ENCODE peak calls at places on chromosomes 3 and 15, in ten cellular contexts. C is natural killer cell; J is midbrain; K is activated naive CD8-positive, alpha-beta T cell treated with anti-CD3 and anti-CD28 coated beads, Interleukin-2, amount 50 U/mL, for 24 hours; U is upper lobe of right lung; O is amniotic epithelial cell; P is CD8-positive, alpha-beta T cell; R is H7; V is endothelial cell; S is heart left ventricle. H is an unnamed sample.

GRCh38 chr15:77144028-77144427 is 73.1 kb upstream of the TSPAN3 start:
- DNase-seq in C (no peak), J (no peak), K (no peak), U (no peak), O (peak; percentile 89), P (no peak), R (no peak), V (no peak), S (no peak), H (peak; percentile 59)

GRCh38 chr3:58383904-58384303 is 49.7 kb downstream of the PDHB start:
- DNase-seq in C (no peak), J (no peak), K (no peak), U (no peak), O (peak; percentile 100), P (no peak), R (no peak), V (no peak), S (no peak), H (peak; percentile 98)

GRCh38 chr3:159451067-159451466 is 537.6 kb upstream of the IL12A start:
- DNase-seq in C (no peak), J (no peak), K (no peak), U (no peak), O (no peak), P (no peak), R (no peak), V (no peak), S (no peak), H (no peak)

GRCh38 chr15:33994005-33994615 is 25.8 kb downstream of the CHRM5 start:
- DNase-seq in C (no peak), J (no peak), K (peak; percentile 4), U (no peak), O (peak; percentile 58), P (no peak), R (peak; percentile 28), V (peak; percentile 44), S (no peak), H (peak; percentile 43)

GRCh38 chr3:176964656-176965055 is 232.6 kb downstream of the TBL1XR1 start:
- DNase-seq in C (no peak), J (no peak), K (no peak), U (no peak), O (peak; percentile 56), P (no peak), R (no peak), V (no peak), S (no peak), H (no peak)

GRCh38 chr3:11323827-11324226 is 51.6 kb downstream of the ATG7 start:
- DNase-seq in C (no peak), J (peak; percentile 44), K (no peak), U (no peak), O (no peak), P (no peak), R (no peak), V (no peak), S (no peak), H (no peak)

GRCh38 chr3:150913174-150913922 is 8.1 kb upstream of the MINDY4B start:
- DNase-seq in C (no peak), J (no peak), K (no peak), U (no peak), O (peak; percentile 34), P (no peak), R (no peak), V (no peak), S (no peak), H (no peak)

GRCh38 chr3:146164071-146164470 is 3.1 kb upstream of the PLOD2 start:
- DNase-seq in C (no peak), J (no peak), K (no peak), U (no peak), O (no peak), P (no peak), R (no peak), V (no peak), S (no peak), H (no peak)

GRCh38 chr3:42728056-42728455 is 25.5 kb upstream of the HHATL start:
- DNase-seq in C (no peak), J (peak; percentile 54), K (no peak), U (peak; percentile 57), O (no peak), P (no peak), R (no peak), V (no peak), S (peak; percentile 77), H (no peak)

GRCh38 chr15:44537728-44538240 is 837 bp downstream of the EIF3J start:
- DNase-seq in C (no peak), J (no peak), K (peak; percentile 20), U (no peak), O (peak; percentile 42), P (peak; percentile 25), R (peak; percentile 23), V (no peak), S (no peak), H (peak; percentile 61)

GRCh38 chr15:78212546-78213424 is 21.6 kb downstream of the ACSBG1 start:
- DNase-seq in C (no peak), J (no peak), K (no peak), U (no peak), O (peak; percentile 56), P (no peak), R (peak; percentile 46), V (no peak), S (peak; percentile 79), H (peak; percentile 82)

GRCh38 chr3:165983284-165983683 is 146.1 kb upstream of the BCHE start:
- DNase-seq in C (no peak), J (no peak), K (no peak), U (no peak), O (peak; percentile 32), P (no peak), R (no peak), V (no peak), S (no peak), H (peak; percentile 3)

GRCh38 chr3:37741644-37742043 is 120.0 kb upstream of the CTDSPL start:
- DNase-seq in C (no peak), J (peak; percentile 40), K (no peak), U (peak; percentile 81), O (no peak), P (no peak), R (no peak), V (peak; percentile 13), S (peak; percentile 82), H (peak; percentile 6)

GRCh38 chr3:160003520-160004128 is 15.0 kb downstream of the IL12A start:
- DNase-seq in C (no peak), J (peak; percentile 71), K (peak; percentile 45), U (peak; percentile 77), O (peak; percentile 37), P (no peak), R (peak; percentile 65), V (peak; percentile 74), S (peak; percentile 75), H (peak; percentile 54)

GRCh38 chr3:134423153-134423552 is 48.9 kb upstream of the AMOTL2 start:
- DNase-seq in C (no peak), J (no peak), K (no peak), U (no peak), O (peak; percentile 25), P (no peak), R (peak; percentile 66), V (no peak), S (no peak), H (peak; percentile 40)

GRCh38 chr3:110518031-110518430 is 553.6 kb upstream of the NECTIN3 start:
- DNase-seq in C (no peak), J (no peak), K (no peak), U (no peak), O (no peak), P (no peak), R (no peak), V (no peak), S (no peak), H (no peak)

GRCh38 chr3:59320080-59320479 is 270.3 kb upstream of the CFAP20DC start:
- DNase-seq in C (no peak), J (no peak), K (no peak), U (no peak), O (no peak), P (no peak), R (no peak), V (no peak), S (no peak), H (no peak)

GRCh38 chr3:182632077-182632393 is 161.3 kb upstream of the ATP11B start:
- DNase-seq in C (no peak), J (no peak), K (no peak), U (no peak), O (no peak), P (no peak), R (no peak), V (no peak), S (no peak), H (no peak)

GRCh38 chr3:142000341-142000870 is 124.0 kb downstream of the ATP1B3 start:
- DNase-seq in C (no peak), J (no peak), K (no peak), U (no peak), O (no peak), P (no peak), R (no peak), V (no peak), S (no peak), H (no peak)

GRCh38 chr3:41881233-41881821 is 80.6 kb downstream of the ULK4 start:
- DNase-seq in C (no peak), J (peak; percentile 19), K (no peak), U (no peak), O (peak; percentile 48), P (no peak), R (no peak), V (peak; percentile 21), S (no peak), H (peak; percentile 61)

GRCh38 chr15:63539517-63539916 is 35.1 kb downstream of the USP3 start:
- DNase-seq in C (no peak), J (peak; percentile 17), K (no peak), U (no peak), O (no peak), P (no peak), R (no peak), V (peak; percentile 11), S (peak; percentile 43), H (no peak)

GRCh38 chr3:143298380-143298779 is 178.8 kb downstream of the CHST2 start:
- DNase-seq in C (no peak), J (no peak), K (no peak), U (no peak), O (no peak), P (no peak), R (no peak), V (no peak), S (no peak), H (no peak)

GRCh38 chr3:10549617-10550228 is 44.3 kb upstream of the ATP2B2 start:
- DNase-seq in C (no peak), J (no peak), K (no peak), U (peak; percentile 35), O (no peak), P (no peak), R (no peak), V (no peak), S (no peak), H (no peak)

GRCh38 chr3:39569095-39569494 is 101.6 kb downstream of the MOBP start:
- DNase-seq in C (no peak), J (no peak), K (no peak), U (no peak), O (no peak), P (no peak), R (no peak), V (no peak), S (peak; percentile 56), H (no peak)

GRCh38 chr3:128280466-128281455 is 127.5 kb downstream of the EEFSEC start:
- DNase-seq in C (no peak), J (no peak), K (no peak), U (no peak), O (no peak), P (no peak), R (peak; percentile 85), V (no peak), S (no peak), H (no peak)

GRCh38 chr3:194801378-194802124 is 115.9 kb downstream of the FAM43A start:
- DNase-seq in C (no peak), J (no peak), K (no peak), U (no peak), O (no peak), P (no peak), R (peak; percentile 62), V (no peak), S (no peak), H (no peak)

GRCh38 chr3:28467414-28467813 is 118.8 kb upstream of the AZI2 start:
- DNase-seq in C (no peak), J (no peak), K (no peak), U (no peak), O (no peak), P (no peak), R (no peak), V (no peak), S (no peak), H (no peak)